ENCODE peak calls at places on chromosomes 2 and 18, in seven cellular contexts. O is naive thymus-derived CD8-positive, alpha-beta T cell; T is bronchial epithelial cell; G is stimulated activated CD4-positive, alpha-beta T cell treated with anti-CD3 and anti-CD28 coated beads, Interleukin-2, amount 100 ng/mL, for 48 hours; S is neural progenitor cell; C is GM23248; E is NCI-H1417 treated with DMSO at 0.1 percent for 48 hours. Z is an unnamed sample.

GRCh38 chr2:183244300-183244849 is 120.1 kb downstream of the NUP35 start:
- DNase-seq in T (no peak), E (no peak), G (no peak), C (no peak), O (no peak), S (peak; percentile 33), Z (no peak)

GRCh38 chr2:141003967-141004657 is 1126.7 kb downstream of the LRP1B start:
- DNase-seq in G (no peak), C (no peak), S (no peak), O (no peak), E (no peak), T (no peak), Z (no peak)

GRCh38 chr2:238525990-238526389 is 99.3 kb downstream of the ASB1 start:
- DNase-seq in C (no peak), O (no peak), G (no peak), S (peak; percentile 44), E (no peak), T (no peak), Z (no peak)

GRCh38 chr2:11540148-11540995 is 6.5 kb downstream of the GREB1 start:
- DNase-seq in G (no peak), E (peak; percentile 99), O (no peak), T (no peak), S (no peak), C (no peak), Z (no peak)

GRCh38 chr2:217820066-217820819 is 182.6 kb downstream of the TNS1 start:
- DNase-seq in E (no peak), G (no peak), S (peak; percentile 90), C (no peak), O (no peak), T (no peak), Z (peak; percentile 77)

GRCh38 chr2:239715202-239715601 is 309.9 kb downstream of the NDUFA10 start:
- DNase-seq in T (no peak), G (no peak), O (no peak), S (no peak), C (no peak), E (no peak), Z (no peak)

GRCh38 chr2:184551631-184552030 is 46.7 kb upstream of the ZNF804A start:
- DNase-seq in C (no peak), T (no peak), G (no peak), E (no peak), O (no peak), S (no peak), Z (no peak)

GRCh38 chr2:130252880-130253645 is 54.8 kb upstream of the TUBA3E start:
- DNase-seq in E (no peak), S (no peak), O (no peak), C (peak; percentile 6), G (no peak), T (peak; percentile 59), Z (no peak)

GRCh38 chr18:78982186-78982585 is 2.6 kb downstream of the SALL3 start:
- DNase-seq in O (no peak), E (no peak), S (peak; percentile 55), T (no peak), G (no peak), C (no peak), Z (no peak)

GRCh38 chr2:46988733-46989481 is 73.3 kb upstream of the MCFD2 start:
- DNase-seq in S (peak; percentile 62), E (no peak), C (no peak), G (no peak), T (no peak), O (no peak), Z (no peak)

GRCh38 chr2:164785447-164785846 is 56.2 kb downstream of the COBLL1 start:
- DNase-seq in E (no peak), O (no peak), T (peak; percentile 12), S (no peak), C (peak; percentile 75), G (no peak), Z (peak; percentile 65)

GRCh38 chr2:98378901-98379300 is 32.6 kb downstream of the CNGA3 start:
- DNase-seq in S (no peak), E (no peak), T (peak; percentile 46), G (no peak), O (no peak), C (peak; percentile 60), Z (peak; percentile 11)

GRCh38 chr2:45104429-45104828 is 95.2 kb upstream of the SIX2 start:
- DNase-seq in O (no peak), E (no peak), G (no peak), T (no peak), S (no peak), C (no peak), Z (no peak)

GRCh38 chr18:54931152-54931551 is 28.1 kb downstream of the CCDC68 start:
- DNase-seq in E (no peak), S (no peak), C (no peak), G (no peak), T (no peak), O (no peak), Z (no peak)

GRCh38 chr2:240556553-240557100 is 1.2 kb downstream of the ANKMY1 start:
- DNase-seq in S (peak; percentile 59), T (peak; percentile 38), O (peak; percentile 46), G (peak; percentile 67), C (peak; percentile 75), E (no peak), Z (peak; percentile 37)

GRCh38 chr18:29531746-29532145 is 1354.8 kb upstream of the CDH2 start:
- DNase-seq in C (no peak), S (no peak), T (no peak), G (no peak), O (no peak), E (no peak), Z (no peak)

GRCh38 chr2:120919771-120920437 is 184.2 kb downstream of the GLI2 start:
- DNase-seq in T (no peak), C (peak; percentile 94), S (no peak), O (no peak), G (no peak), E (no peak), Z (peak; percentile 59)

GRCh38 chr2:127508621-127509034 is 17.7 kb downstream of the IWS1 start:
- DNase-seq in G (no peak), S (no peak), T (peak; percentile 99), C (peak; percentile 100), E (no peak), O (no peak), Z (peak; percentile 97)

GRCh38 chr2:133303150-133303549 is 265.1 kb downstream of the NCKAP5 start:
- DNase-seq in C (peak; percentile 56), E (no peak), T (peak; percentile 79), S (no peak), O (no peak), G (no peak), Z (no peak)

GRCh38 chr2:9740382-9741040 is 102.8 kb upstream of the TAF1B start:
- DNase-seq in O (no peak), E (no peak), C (no peak), S (no peak), G (no peak), T (no peak), Z (no peak)

GRCh38 chr2:190615555-190616200 is 33.2 kb upstream of the NAB1 start:
- DNase-seq in T (no peak), G (no peak), E (peak; percentile 75), C (no peak), O (no peak), S (no peak), Z (no peak)

GRCh38 chr2:200042944-200043343 is 87.6 kb downstream of the MAIP1 start:
- DNase-seq in G (no peak), O (no peak), E (no peak), S (no peak), T (peak; percentile 47), C (peak; percentile 43), Z (peak; percentile 26)

GRCh38 chr2:128263902-128264331 is 54.8 kb downstream of the HS6ST1 start:
- DNase-seq in G (no peak), T (no peak), O (no peak), C (no peak), S (no peak), E (no peak), Z (no peak)

GRCh38 chr2:70554338-70554892 is 789 bp upstream of the TGFA start:
- DNase-seq in G (no peak), T (no peak), E (no peak), O (no peak), C (no peak), S (no peak), Z (no peak)

GRCh38 chr18:45320724-45321123 is 294.6 kb upstream of the SLC14A2 start:
- DNase-seq in T (peak; percentile 40), C (peak; percentile 79), E (no peak), O (no peak), G (no peak), S (no peak), Z (peak; percentile 78)

GRCh38 chr18:76052196-76052595 is 442.8 kb downstream of the ZNF516 start:
- DNase-seq in S (no peak), O (no peak), T (no peak), E (no peak), C (no peak), G (no peak), Z (no peak)

GRCh38 chr2:161063074-161063945 is 96.9 kb upstream of the TANK start:
- DNase-seq in O (peak; percentile 61), T (peak; percentile 92), C (peak; percentile 90), S (peak; percentile 85), E (no peak), G (peak; percentile 66), Z (peak; percentile 83)

GRCh38 chr2:158539176-158539895 is 82.6 kb downstream of the PKP4 start:
- DNase-seq in G (no peak), O (no peak), E (no peak), C (peak; percentile 68), S (no peak), T (peak; percentile 92), Z (peak; percentile 86)

GRCh38 chr2:25063876-25064660 is 22.2 kb downstream of the EFR3B start:
- DNase-seq in G (no peak), S (no peak), E (no peak), T (no peak), O (no peak), C (peak; percentile 56), Z (no peak)

Z was measured in renal cortical epithelial cell.